ENCODE peak calls at places on chromosome 5, in ten cellular contexts. One of them, this sample, is unnamed.

GRCh38 chr5:173622639-173623038 is 6.2 kb upstream of the BOD1 start:
- DNase-seq in transverse colon: no peak
- DNase-seq in prostate gland: no peak
- DNase-seq in GM23338: no peak
- DNase-seq in Panc1: no peak
- DNase-seq in sigmoid colon: no peak
- DNase-seq in upper lobe of left lung: no peak
- DNase-seq in HCT116: no peak
- DNase-seq in stomach: no peak
- DNase-seq in H1: no peak
- DNase-seq in this sample: no peak

GRCh38 chr5:163503106-163504090 is 2.0 kb upstream of the MAT2B start:
- DNase-seq in Panc1: no peak
- DNase-seq in transverse colon: peak
- DNase-seq in GM23338: peak
- DNase-seq in prostate gland: peak
- DNase-seq in HCT116: peak
- DNase-seq in sigmoid colon: peak
- DNase-seq in stomach: peak
- DNase-seq in upper lobe of left lung: no peak
- DNase-seq in H1: peak
- DNase-seq in this sample: peak

GRCh38 chr5:42756630-42757601 is at the start of gene CCDC152:
- DNase-seq in Panc1: no peak
- DNase-seq in HCT116: no peak
- DNase-seq in stomach: peak
- DNase-seq in transverse colon: no peak
- DNase-seq in H1: peak
- DNase-seq in GM23338: peak
- DNase-seq in prostate gland: no peak
- DNase-seq in sigmoid colon: no peak
- DNase-seq in upper lobe of left lung: peak
- DNase-seq in this sample: no peak

GRCh38 chr5:117880932-117881331 is 1107.4 kb downstream of the DTWD2 start:
- DNase-seq in H1: no peak
- DNase-seq in prostate gland: peak
- DNase-seq in stomach: no peak
- DNase-seq in GM23338: no peak
- DNase-seq in transverse colon: no peak
- DNase-seq in HCT116: no peak
- DNase-seq in Panc1: no peak
- DNase-seq in upper lobe of left lung: no peak
- DNase-seq in sigmoid colon: no peak
- DNase-seq in this sample: no peak

GRCh38 chr5:42228279-42228678 is 195.0 kb upstream of the GHR start:
- DNase-seq in sigmoid colon: no peak
- DNase-seq in Panc1: no peak
- DNase-seq in transverse colon: no peak
- DNase-seq in prostate gland: no peak
- DNase-seq in stomach: no peak
- DNase-seq in upper lobe of left lung: no peak
- DNase-seq in HCT116: no peak
- DNase-seq in GM23338: no peak
- DNase-seq in H1: no peak
- DNase-seq in this sample: no peak

GRCh38 chr5:90956511-90956910 is 397.9 kb downstream of the ADGRV1 start:
- DNase-seq in upper lobe of left lung: no peak
- DNase-seq in stomach: no peak
- DNase-seq in prostate gland: no peak
- DNase-seq in transverse colon: no peak
- DNase-seq in HCT116: no peak
- DNase-seq in GM23338: no peak
- DNase-seq in Panc1: no peak
- DNase-seq in H1: no peak
- DNase-seq in sigmoid colon: no peak
- DNase-seq in this sample: no peak

GRCh38 chr5:90438100-90438499 is 28.5 kb upstream of the CETN3 start:
- DNase-seq in prostate gland: no peak
- DNase-seq in stomach: no peak
- DNase-seq in GM23338: no peak
- DNase-seq in H1: no peak
- DNase-seq in upper lobe of left lung: no peak
- DNase-seq in Panc1: no peak
- DNase-seq in sigmoid colon: no peak
- DNase-seq in HCT116: no peak
- DNase-seq in transverse colon: no peak
- DNase-seq in this sample: no peak

GRCh38 chr5:757346-757930 is 27.1 kb downstream of the ZDHHC11B start:
- DNase-seq in H1: peak
- DNase-seq in prostate gland: no peak
- DNase-seq in stomach: peak
- DNase-seq in HCT116: no peak
- DNase-seq in GM23338: no peak
- DNase-seq in Panc1: no peak
- DNase-seq in upper lobe of left lung: peak
- DNase-seq in sigmoid colon: peak
- DNase-seq in transverse colon: peak
- DNase-seq in this sample: no peak

GRCh38 chr5:181191526-181192336 is 13.3 kb downstream of the TRIM7 start:
- DNase-seq in HCT116: peak
- DNase-seq in stomach: peak
- DNase-seq in prostate gland: peak
- DNase-seq in H1: peak
- DNase-seq in transverse colon: peak
- DNase-seq in Panc1: no peak
- DNase-seq in upper lobe of left lung: peak
- DNase-seq in sigmoid colon: peak
- DNase-seq in GM23338: peak
- DNase-seq in this sample: peak

DNA sequence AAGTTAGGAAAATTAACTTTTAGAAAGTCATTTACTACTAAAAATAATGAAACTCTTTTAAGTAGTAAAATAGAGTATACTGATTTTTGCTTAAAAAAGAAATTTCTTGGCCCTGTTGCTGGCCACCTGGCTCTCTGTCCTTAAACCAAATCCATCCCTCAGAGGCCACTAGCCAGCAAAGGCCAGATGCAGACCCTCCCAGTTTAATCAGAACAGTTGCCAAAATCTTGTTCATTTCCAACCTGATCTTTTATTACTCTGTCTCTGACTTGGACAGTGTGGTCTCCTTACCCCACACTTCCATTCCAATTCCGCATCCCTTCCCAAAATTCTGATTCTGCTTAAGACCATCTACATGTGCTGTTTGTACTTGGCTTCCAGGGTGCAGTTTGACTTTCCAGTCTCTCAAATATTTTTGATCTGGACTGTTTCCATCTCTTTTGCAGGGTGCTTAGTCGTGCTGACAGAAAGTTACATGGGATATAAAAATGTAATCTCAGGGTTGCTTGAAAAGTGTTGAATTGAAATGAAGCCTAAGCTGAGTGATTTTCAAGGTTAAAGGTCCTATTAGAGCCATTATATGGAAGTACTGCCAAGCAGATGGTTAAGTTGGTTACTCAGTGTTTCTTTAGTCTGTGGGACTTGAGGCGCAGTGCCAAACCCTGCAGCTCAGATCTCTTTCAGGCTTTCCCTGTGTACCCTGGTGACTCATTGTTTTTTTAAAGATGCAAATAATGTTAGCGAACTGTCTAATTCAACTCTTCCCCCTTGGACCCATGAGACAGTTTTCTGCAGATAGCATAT is 18.4 kb upstream of the DCP2 start:
- DNase-seq in GM23338: no peak
- DNase-seq in prostate gland: peak
- DNase-seq in Panc1: peak
- DNase-seq in HCT116: peak
- DNase-seq in H1: no peak
- DNase-seq in stomach: peak
- DNase-seq in upper lobe of left lung: no peak
- DNase-seq in transverse colon: peak
- DNase-seq in sigmoid colon: peak
- DNase-seq in this sample: no peak
- TF ChIP-seq POLR2AphosphoS5 in GM23338: no peak
- TF ChIP-seq POLR2AphosphoS5 in prostate gland: peak
- TF ChIP-seq POLR2AphosphoS5 in Panc1: peak
- TF ChIP-seq POLR2AphosphoS5 in HCT116: no peak
- TF ChIP-seq POLR2AphosphoS5 in H1: no peak
- TF ChIP-seq POLR2AphosphoS5 in stomach: no peak
- TF ChIP-seq POLR2AphosphoS5 in upper lobe of left lung: no peak
- TF ChIP-seq POLR2AphosphoS5 in transverse colon: no peak
- TF ChIP-seq POLR2AphosphoS5 in sigmoid colon: no peak
- TF ChIP-seq POLR2AphosphoS5 in this sample: no peak

GRCh38 chr5:134523543-134524136 is 1.8 kb upstream of the JADE2 start:
- DNase-seq in stomach: no peak
- DNase-seq in transverse colon: no peak
- DNase-seq in upper lobe of left lung: no peak
- DNase-seq in Panc1: no peak
- DNase-seq in HCT116: no peak
- DNase-seq in H1: no peak
- DNase-seq in prostate gland: no peak
- DNase-seq in sigmoid colon: no peak
- DNase-seq in GM23338: no peak
- DNase-seq in this sample: no peak

GRCh38 chr5:134525687-134526482 is 415 bp downstream of the JADE2 start:
- DNase-seq in Panc1: no peak
- DNase-seq in GM23338: peak
- DNase-seq in prostate gland: peak
- DNase-seq in HCT116: no peak
- DNase-seq in transverse colon: peak
- DNase-seq in stomach: peak
- DNase-seq in upper lobe of left lung: peak
- DNase-seq in sigmoid colon: peak
- DNase-seq in H1: peak
- DNase-seq in this sample: no peak

GRCh38 chr5:134524826-134525686 is at the start of gene JADE2:
- DNase-seq in GM23338: peak
- DNase-seq in sigmoid colon: peak
- DNase-seq in H1: peak
- DNase-seq in prostate gland: peak
- DNase-seq in transverse colon: peak
- DNase-seq in stomach: peak
- DNase-seq in upper lobe of left lung: peak
- DNase-seq in HCT116: no peak
- DNase-seq in Panc1: no peak
- DNase-seq in this sample: peak

GRCh38 chr5:134526483-134527155 is 1.1 kb downstream of the JADE2 start:
- DNase-seq in GM23338: peak
- DNase-seq in HCT116: peak
- DNase-seq in upper lobe of left lung: peak
- DNase-seq in H1: no peak
- DNase-seq in sigmoid colon: peak
- DNase-seq in transverse colon: peak
- DNase-seq in prostate gland: peak
- DNase-seq in stomach: peak
- DNase-seq in Panc1: no peak
- DNase-seq in this sample: peak

GRCh38 chr5:134524219-134524825 is 1.1 kb upstream of the JADE2 start:
- DNase-seq in H1: peak
- DNase-seq in sigmoid colon: peak
- DNase-seq in upper lobe of left lung: peak
- DNase-seq in prostate gland: peak
- DNase-seq in stomach: peak
- DNase-seq in GM23338: peak
- DNase-seq in transverse colon: peak
- DNase-seq in HCT116: no peak
- DNase-seq in Panc1: no peak
- DNase-seq in this sample: peak
- TF ChIP-seq POLR2AphosphoS5 in H1: peak
- TF ChIP-seq POLR2AphosphoS5 in sigmoid colon: peak
- TF ChIP-seq POLR2AphosphoS5 in upper lobe of left lung: peak
- TF ChIP-seq POLR2AphosphoS5 in prostate gland: peak
- TF ChIP-seq POLR2AphosphoS5 in stomach: peak
- TF ChIP-seq POLR2AphosphoS5 in GM23338: peak
- TF ChIP-seq POLR2AphosphoS5 in transverse colon: peak
- TF ChIP-seq POLR2AphosphoS5 in HCT116: peak
- TF ChIP-seq POLR2AphosphoS5 in Panc1: peak
- TF ChIP-seq POLR2AphosphoS5 in this sample: peak

DNA sequence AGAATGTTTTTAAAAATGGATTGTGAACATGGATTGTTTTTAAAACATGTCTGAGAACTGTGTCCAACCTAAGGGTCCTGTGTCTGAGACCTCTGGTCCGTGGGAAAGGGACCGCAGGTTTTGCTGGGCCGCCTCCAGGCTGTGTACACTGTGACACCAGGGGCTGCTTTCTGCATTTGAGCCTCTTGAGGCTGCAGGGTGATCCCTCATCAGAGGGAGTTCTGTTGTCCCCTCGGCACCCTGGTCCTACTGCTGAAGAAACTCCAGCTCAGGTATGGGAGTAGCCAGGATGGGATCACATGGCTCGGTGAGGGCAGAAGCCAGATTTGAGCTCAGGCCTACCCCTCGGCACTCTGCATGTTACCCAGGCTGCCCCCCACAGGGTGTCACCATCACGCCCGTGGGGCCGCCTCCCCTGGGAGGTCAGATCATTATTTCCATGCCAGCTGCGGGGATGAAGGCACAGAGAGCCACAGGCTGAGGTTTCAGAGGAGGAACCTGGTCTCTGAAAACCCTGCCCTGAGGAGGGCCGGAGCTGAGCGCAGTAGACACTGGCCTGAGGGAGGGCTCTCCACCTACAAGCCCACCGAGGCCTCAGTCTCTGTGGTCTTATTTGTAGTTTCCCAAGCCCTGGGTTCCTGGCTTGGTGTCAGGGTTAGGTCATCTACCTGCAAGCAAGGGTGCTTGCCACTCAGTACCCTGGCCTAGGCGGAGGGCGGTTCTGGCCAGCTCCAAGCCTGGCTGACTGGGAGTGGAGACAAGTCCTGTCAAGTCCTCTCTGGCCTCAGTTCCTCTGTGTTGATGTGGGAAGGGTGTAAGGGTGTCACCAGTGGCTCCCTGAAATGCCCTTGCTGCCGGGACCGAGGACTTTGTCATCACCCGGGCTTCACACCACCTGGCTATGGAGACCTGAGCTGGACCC is 2.8 kb downstream of the PRR7 start:
- DNase-seq in HCT116: no peak
- DNase-seq in H1: no peak
- DNase-seq in prostate gland: no peak
- DNase-seq in Panc1: no peak
- DNase-seq in transverse colon: no peak
- DNase-seq in GM23338: no peak
- DNase-seq in upper lobe of left lung: no peak
- DNase-seq in sigmoid colon: no peak
- DNase-seq in stomach: no peak
- DNase-seq in this sample: no peak
- TF ChIP-seq POLR2AphosphoS5 in HCT116: no peak
- TF ChIP-seq POLR2AphosphoS5 in H1: no peak
- TF ChIP-seq POLR2AphosphoS5 in prostate gland: no peak
- TF ChIP-seq POLR2AphosphoS5 in Panc1: peak
- TF ChIP-seq POLR2AphosphoS5 in transverse colon: no peak
- TF ChIP-seq POLR2AphosphoS5 in GM23338: peak
- TF ChIP-seq POLR2AphosphoS5 in upper lobe of left lung: no peak
- TF ChIP-seq POLR2AphosphoS5 in sigmoid colon: no peak
- TF ChIP-seq POLR2AphosphoS5 in stomach: no peak
- TF ChIP-seq POLR2AphosphoS5 in this sample: no peak

DNA sequence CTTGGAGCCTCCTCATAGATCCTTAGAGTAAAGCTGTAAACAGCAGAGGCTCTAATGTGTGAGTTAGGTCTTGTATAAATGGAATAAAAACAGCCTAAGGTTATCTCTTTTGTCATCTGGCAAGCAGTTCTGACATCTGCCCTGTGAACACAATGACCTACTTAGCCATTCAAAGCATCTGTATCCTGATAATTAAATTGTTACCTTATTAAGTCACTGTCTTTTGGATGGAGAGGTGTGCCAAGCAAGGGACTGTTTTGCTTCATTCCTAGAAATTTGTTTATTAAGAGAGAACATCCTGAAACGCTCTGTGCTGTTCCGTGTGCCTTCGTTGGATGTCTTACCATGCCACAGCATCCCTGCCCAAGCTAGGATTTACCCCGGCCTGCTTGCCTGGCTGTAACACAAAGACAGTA is 1.5 kb downstream of the LSM11 start:
- DNase-seq in sigmoid colon: no peak
- DNase-seq in upper lobe of left lung: no peak
- DNase-seq in H1: no peak
- DNase-seq in GM23338: no peak
- DNase-seq in prostate gland: no peak
- DNase-seq in transverse colon: no peak
- DNase-seq in Panc1: no peak
- DNase-seq in stomach: no peak
- DNase-seq in HCT116: no peak
- DNase-seq in this sample: no peak
- TF ChIP-seq POLR2AphosphoS5 in sigmoid colon: peak
- TF ChIP-seq POLR2AphosphoS5 in upper lobe of left lung: no peak
- TF ChIP-seq POLR2AphosphoS5 in H1: no peak
- TF ChIP-seq POLR2AphosphoS5 in GM23338: no peak
- TF ChIP-seq POLR2AphosphoS5 in prostate gland: peak
- TF ChIP-seq POLR2AphosphoS5 in transverse colon: no peak
- TF ChIP-seq POLR2AphosphoS5 in Panc1: no peak
- TF ChIP-seq POLR2AphosphoS5 in stomach: no peak
- TF ChIP-seq POLR2AphosphoS5 in HCT116: no peak
- TF ChIP-seq POLR2AphosphoS5 in this sample: peak